ENCODE peak calls at places on chromosomes 13 and 19, in six cellular contexts. Z is K562, T is H1, C is SK-N-SH, D is GM12878, E is HepG2. Q is an unnamed sample.

GRCh38 chr13:19766637-19767036 is 16.1 kb downstream of the PSPC1 start:
- DNase-seq in Z (no peak), C (no peak), D (no peak), E (no peak), T (no peak), Q (no peak)

GRCh38 chr13:43339843-43340550 is 316.6 kb downstream of the DNAJC15 start:
- DNase-seq in T (no peak), D (no peak), E (no peak), Z (no peak), C (no peak), Q (no peak)

GRCh38 chr13:77507931-77508776 is 27.4 kb upstream of the SCEL start:
- DNase-seq in T (no peak), D (no peak), E (no peak), C (no peak), Z (no peak), Q (no peak)

GRCh38 chr13:91709180-91709579 is 310.8 kb downstream of the GPC5 start:
- DNase-seq in T (no peak), E (no peak), D (no peak), C (no peak), Z (no peak), Q (no peak)

GRCh38 chr19:8630796-8631424 is 477 bp downstream of the NFILZ start:
- DNase-seq in E (no peak), Z (no peak), C (no peak), D (no peak), T (no peak), Q (no peak)

GRCh38 chr13:35475131-35475959 is 1.1 kb downstream of the MAB21L1 start:
- DNase-seq in Z (no peak), T (peak; percentile 71), C (peak; percentile 32), D (no peak), E (no peak), Q (no peak)

GRCh38 chr19:543912-544608 is at the start of gene GZMM:
- DNase-seq in C (no peak), D (no peak), Z (peak; percentile 69), E (no peak), T (no peak), Q (no peak)

GRCh38 chr19:1057185-1057857 is 9.6 kb upstream of the ARHGAP45 start:
- DNase-seq in T (no peak), E (no peak), C (no peak), Z (no peak), D (no peak), Q (no peak)

GRCh38 chr13:36858285-36858684 is 39.3 kb downstream of the RFXAP start:
- DNase-seq in E (peak; percentile 69), T (no peak), C (peak; percentile 53), Z (peak; percentile 11), D (no peak), Q (peak; percentile 39)

GRCh38 chr13:108957369-108958012 is 328.1 kb downstream of the MYO16 start:
- DNase-seq in C (no peak), D (no peak), Z (no peak), T (no peak), E (no peak), Q (no peak)

DNA sequence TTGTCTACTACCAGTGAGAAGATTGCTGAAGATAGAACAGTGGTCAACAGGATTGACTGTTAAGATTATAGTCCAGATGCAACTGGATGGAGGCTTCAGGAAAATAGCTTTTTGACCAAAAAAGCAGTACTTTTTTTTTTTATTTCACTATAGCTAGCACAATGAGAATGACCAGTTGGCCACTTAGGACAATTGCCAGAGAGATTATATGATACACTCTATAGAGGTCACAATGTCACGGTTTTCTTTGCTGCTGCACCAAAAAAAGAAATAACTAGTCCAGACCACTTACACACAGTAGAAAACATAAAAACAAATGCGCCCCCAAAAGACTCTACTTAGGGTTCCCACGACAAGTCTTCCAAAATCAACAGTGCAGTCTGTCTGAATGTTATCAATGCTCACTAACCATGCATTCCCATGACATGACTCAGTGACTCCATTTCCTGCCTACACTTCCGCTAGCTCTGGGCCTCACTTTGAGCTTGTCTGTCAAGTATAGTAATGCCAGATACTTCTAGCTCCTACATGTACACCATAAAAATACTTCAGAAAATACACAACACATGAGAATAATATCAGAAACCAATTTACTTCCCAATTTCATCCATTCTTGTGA is 209.2 kb upstream of the STARD13 start:
- DNase-seq in C (no peak), E (peak; percentile 40), Z (peak; percentile 4), D (no peak), T (no peak), Q (no peak)
- TF ChIP-seq GABPA in C (peak; percentile 58), E (no peak), Z (peak; percentile 59), D (no peak), T (no peak), Q (no peak)

DNA sequence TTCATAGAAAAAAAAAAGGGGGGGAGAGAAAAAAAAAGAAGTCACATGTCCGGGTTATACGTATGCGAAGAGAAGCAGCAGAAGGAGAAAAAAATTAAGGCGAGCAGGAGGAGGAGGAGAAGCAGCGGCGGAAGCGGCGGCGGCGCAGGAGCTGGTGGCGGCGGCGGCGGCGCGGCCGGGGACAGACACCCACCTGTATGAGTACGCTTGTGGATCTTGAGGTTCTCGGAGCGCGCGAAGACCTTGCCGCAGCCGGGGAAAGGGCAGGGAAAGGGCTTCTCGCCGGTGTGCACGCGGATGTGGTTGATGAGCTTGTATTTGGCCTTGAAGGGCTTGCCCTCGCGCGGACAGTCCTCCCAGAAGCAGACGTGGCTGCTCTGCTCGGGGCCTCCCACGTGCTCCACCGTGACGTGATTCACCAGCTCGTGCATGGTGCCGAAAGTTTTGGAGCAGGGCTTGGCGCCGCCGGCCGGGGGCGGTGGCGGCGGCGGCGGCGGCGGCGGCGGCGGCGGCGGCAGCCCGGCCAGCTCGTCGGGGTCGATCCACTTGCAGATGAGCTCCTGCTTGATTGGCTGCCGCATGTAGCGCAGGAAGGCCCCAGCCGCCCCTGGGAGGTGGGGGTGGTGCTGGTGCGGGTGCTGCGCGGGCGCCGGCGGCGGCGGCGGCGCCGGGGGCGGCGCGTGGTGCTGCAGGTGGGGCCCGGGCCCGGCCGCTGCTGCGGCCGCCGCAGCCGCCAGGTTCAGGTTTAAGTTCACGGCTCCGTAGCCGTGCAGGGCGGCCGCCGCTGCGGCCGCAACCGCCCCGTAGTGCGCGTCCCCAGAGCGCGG is 1.4 kb downstream of the ZIC5 start:
- DNase-seq in D (no peak), T (peak; percentile 76), Z (peak; percentile 76), E (peak; percentile 57), C (no peak), Q (no peak)
- TF ChIP-seq GABPA in D (no peak), T (no peak), Z (no peak), E (no peak), C (no peak), Q (no peak)

GRCh38 chr19:28409859-28410258 is 803.1 kb downstream of the UQCRFS1 start:
- DNase-seq in D (no peak), Z (no peak), T (no peak), E (no peak), C (no peak), Q (no peak)
- TF ChIP-seq GABPA in D (no peak), Z (no peak), T (no peak), E (no peak), C (no peak), Q (no peak)

DNA sequence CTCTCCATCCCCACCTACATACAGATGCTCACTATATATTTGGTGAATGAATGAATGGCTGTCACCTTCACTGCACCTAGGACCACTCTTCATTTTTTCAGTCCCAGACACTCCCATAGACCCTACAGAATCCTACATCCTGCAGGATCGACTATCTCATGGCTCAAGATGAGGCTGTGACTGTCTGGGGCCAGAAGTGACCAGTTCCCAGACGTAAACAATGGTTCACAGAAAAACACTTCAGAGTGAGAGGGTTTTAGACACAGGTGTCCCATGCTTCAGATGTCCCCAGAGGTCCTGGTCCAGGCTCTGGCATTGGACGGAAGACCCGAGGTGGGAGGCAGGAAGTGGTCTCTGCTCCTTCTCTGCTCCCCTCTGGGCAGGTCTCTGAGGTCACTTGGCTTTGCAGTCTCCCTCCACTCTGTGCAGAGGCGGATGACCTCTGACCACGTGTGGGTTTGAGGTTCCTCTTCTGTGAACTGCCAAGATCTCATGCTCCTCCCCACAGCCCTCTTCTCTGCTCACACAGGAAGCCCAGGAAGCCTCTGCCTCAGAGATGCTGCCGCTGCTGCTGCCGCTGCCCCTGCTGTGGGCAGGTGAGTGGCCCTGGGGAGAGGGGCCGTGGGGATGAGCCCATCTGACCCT is 24.9 kb downstream of the SIGLEC7 start:
- DNase-seq in T (no peak), D (no peak), Z (no peak), C (no peak), E (no peak), Q (peak; percentile 51)
- TF ChIP-seq GABPA in T (no peak), D (no peak), Z (peak; percentile 32), C (no peak), E (no peak), Q (no peak)

Q was measured in HL-60.